ENCODE peak calls at places on chromosomes 1 and 21, in four cellular contexts. R is GM13977, I is HFF-Myc, K is ELR. L is an unnamed sample.

GRCh38 chr1:117826551-117827078 is 102.8 kb downstream of the GDAP2 start:
- DNase-seq in R (no peak), I (peak; percentile 92), K (peak; percentile 97), L (peak; percentile 68)

GRCh38 chr1:32848354-32849063 is 22.2 kb downstream of the FNDC5 start:
- DNase-seq in R (peak; percentile 48), I (no peak), K (no peak), L (no peak)

GRCh38 chr1:12528021-12528852 is 89.8 kb downstream of the DHRS3 start:
- DNase-seq in R (no peak), I (no peak), K (no peak), L (no peak)

GRCh38 chr1:184386271-184387068 is at the start of gene C1orf21:
- DNase-seq in R (peak; percentile 88), I (peak; percentile 26), K (peak; percentile 92), L (peak; percentile 56)

GRCh38 chr1:202143768-202144509 is 598 bp downstream of the ARL8A start:
- DNase-seq in R (peak; percentile 80), I (no peak), K (peak; percentile 35), L (no peak)

GRCh38 chr1:182069028-182069466 is 7.5 kb upstream of the ZNF648 start:
- DNase-seq in R (peak; percentile 75), I (no peak), K (peak; percentile 39), L (no peak)

GRCh38 chr21:39137248-39138186 is 45.7 kb downstream of the PSMG1 start:
- DNase-seq in R (no peak), I (no peak), K (peak; percentile 63), L (no peak)

GRCh38 chr1:157219600-157219999 is 81.4 kb upstream of the ETV3 start:
- DNase-seq in R (no peak), I (no peak), K (no peak), L (no peak)

GRCh38 chr1:218156602-218157001 is 128.5 kb upstream of the RRP15 start:
- DNase-seq in R (no peak), I (no peak), K (no peak), L (no peak)

GRCh38 chr1:237779356-237779755 is 111.4 kb downstream of the ZP4 start:
- DNase-seq in R (no peak), I (no peak), K (no peak), L (no peak)

GRCh38 chr1:1574721-1575537 is at the start of gene SSU72:
- DNase-seq in R (peak; percentile 99), I (peak; percentile 61), K (peak; percentile 93), L (peak; percentile 86)

GRCh38 chr1:101653482-101653946 is 343.2 kb downstream of the OLFM3 start:
- DNase-seq in R (no peak), I (no peak), K (peak; percentile 62), L (peak; percentile 3)

GRCh38 chr1:3981261-3981660 is 81.2 kb upstream of the C1orf174 start:
- DNase-seq in R (no peak), I (no peak), K (no peak), L (no peak)

GRCh38 chr1:222461941-222462340 is 86.0 kb downstream of the HHIPL2 start:
- DNase-seq in R (no peak), I (no peak), K (peak; percentile 14), L (no peak)

GRCh38 chr1:34597877-34598514 is 156.9 kb upstream of the GJB5 start:
- DNase-seq in R (peak; percentile 74), I (peak; percentile 26), K (peak; percentile 41), L (peak; percentile 3)

GRCh38 chr1:25534389-25534788 is 9.0 kb upstream of the LDLRAP1 start:
- DNase-seq in R (no peak), I (no peak), K (no peak), L (no peak)

GRCh38 chr1:59015708-59016107 is 231.9 kb upstream of the JUN start:
- DNase-seq in R (no peak), I (peak; percentile 26), K (peak; percentile 92), L (peak; percentile 44)

GRCh38 chr1:76073471-76073870 is 1.1 kb upstream of the ST6GALNAC3 start:
- DNase-seq in R (no peak), I (no peak), K (peak; percentile 78), L (peak; percentile 27)

GRCh38 chr1:63888984-63889383 is 115.2 kb downstream of the ROR1 start:
- DNase-seq in R (no peak), I (no peak), K (peak; percentile 14), L (no peak)

GRCh38 chr1:10378071-10378841 is 20.6 kb upstream of the PGD start:
- DNase-seq in R (no peak), I (no peak), K (peak; percentile 82), L (no peak)

GRCh38 chr1:244010191-244010590 is 40.9 kb upstream of the ZBTB18 start:
- DNase-seq in R (no peak), I (no peak), K (peak; percentile 26), L (no peak)

GRCh38 chr1:55639526-55639925 is 424.4 kb upstream of the USP24 start:
- DNase-seq in R (no peak), I (no peak), K (no peak), L (no peak)

GRCh38 chr1:91937613-91938012 is 11.6 kb upstream of the BRDT start:
- DNase-seq in R (no peak), I (no peak), K (no peak), L (no peak)

GRCh38 chr1:229843627-229844238 is 217.7 kb downstream of the URB2 start:
- DNase-seq in R (no peak), I (peak; percentile 37), K (peak; percentile 37), L (no peak)

GRCh38 chr1:86156571-86157455 is at the start of gene COL24A1:
- DNase-seq in R (peak; percentile 56), I (no peak), K (peak; percentile 64), L (no peak)

GRCh38 chr1:3153197-3153596 is 84.2 kb downstream of the PRDM16 start:
- DNase-seq in R (no peak), I (no peak), K (no peak), L (no peak)

GRCh38 chr1:35444519-35444774 is 112.8 kb downstream of the KIAA0319L start:
- DNase-seq in R (no peak), I (no peak), K (no peak), L (no peak)

GRCh38 chr1:185534806-185535205 is 199.4 kb upstream of the HMCN1 start:
- DNase-seq in R (no peak), I (no peak), K (no peak), L (no peak)

GRCh38 chr1:111736548-111737215 is 2.5 kb downstream of the INKA2 start:
- DNase-seq in R (no peak), I (no peak), K (no peak), L (no peak)

GRCh38 chr1:63603810-63604209 is 10.6 kb downstream of the PGM1 start:
- DNase-seq in R (no peak), I (no peak), K (no peak), L (no peak)

GRCh38 chr21:36966846-36967657 is 583 bp upstream of the HLCS start:
- DNase-seq in R (no peak), I (no peak), K (peak; percentile 15), L (no peak)

GRCh38 chr1:179208681-179209477 is 20.6 kb downstream of the ABL2 start:
- DNase-seq in R (no peak), I (no peak), K (no peak), L (no peak)

GRCh38 chr1:156248323-156248683 is 447 bp upstream of the PAQR6 start:
- DNase-seq in R (no peak), I (no peak), K (no peak), L (no peak)

GRCh38 chr1:183417691-183418491 is at the start of gene NMNAT2:
- DNase-seq in R (no peak), I (no peak), K (peak; percentile 42), L (no peak)

GRCh38 chr1:10539411-10540043 is 64.8 kb downstream of the PEX14 start:
- DNase-seq in R (no peak), I (no peak), K (no peak), L (no peak)

GRCh38 chr1:112141923-112142322 is 152.5 kb upstream of the KCND3 start:
- DNase-seq in R (no peak), I (no peak), K (no peak), L (no peak)

GRCh38 chr1:43930168-43930948 is 3.2 kb upstream of the ARTN start:
- DNase-seq in R (peak; percentile 60), I (no peak), K (no peak), L (no peak)

GRCh38 chr1:93446837-93447451 is 974 bp upstream of the FNBP1L start:
- DNase-seq in R (peak; percentile 20), I (no peak), K (peak; percentile 19), L (no peak)

GRCh38 chr1:64663654-64664053 is 81.2 kb upstream of the RAVER2 start:
- DNase-seq in R (peak; percentile 7), I (no peak), K (peak; percentile 23), L (no peak)